ENCODE peak calls at places on chromosomes 6 and 20, in nine cellular contexts. L is SK-N-DZ; I is central memory CD4-positive, alpha-beta T cell; Y is endodermal cell; Q is SK-N-MC; J is bronchial epithelial cell; T is stimulated activated CD4-positive, alpha-beta T cell treated with anti-CD3 and anti-CD28 coated beads, TNF-alpha, amount 100 ng/mL, for 1 hour; N is stimulated activated naive CD4-positive, alpha-beta T cell; E is activated T-cell treated with anti-CD3 and anti-CD28 coated beads for 4 hours. A is an unnamed sample.

GRCh38 chr20:23440004-23440403 is 519 bp downstream of the CSTL1 start:
- DNase-seq in L (no peak), I (no peak), Y (no peak), Q (no peak), J (no peak), T (no peak), N (no peak), E (no peak), A (no peak)

GRCh38 chr6:32883789-32884188 is 29.8 kb downstream of the PSMB9 start:
- DNase-seq in L (no peak), I (no peak), Y (no peak), Q (no peak), J (peak), T (no peak), N (no peak), E (no peak), A (peak)

GRCh38 chr6:136920858-136921520 is 1.1 kb upstream of the SLC35D3 start:
- DNase-seq in L (no peak), I (no peak), Y (peak), Q (no peak), J (peak), T (no peak), N (no peak), E (no peak), A (peak)

GRCh38 chr20:38924718-38925117 is 1.5 kb upstream of the FAM83D start:
- DNase-seq in L (no peak), I (no peak), Y (no peak), Q (no peak), J (no peak), T (no peak), N (no peak), E (no peak), A (no peak)

GRCh38 chr6:170127151-170127550 is 163.7 kb downstream of the DLL1 start:
- DNase-seq in L (no peak), I (no peak), Y (peak), Q (no peak), J (no peak), T (no peak), N (no peak), E (no peak), A (no peak)

GRCh38 chr6:72963946-72964345 is 261.4 kb downstream of the KHDC1L start:
- DNase-seq in L (no peak), I (no peak), Y (no peak), Q (no peak), J (peak), T (no peak), N (no peak), E (no peak), A (no peak)

GRCh38 chr6:41040101-41040910 is 1.3 kb upstream of the UNC5CL start:
- DNase-seq in L (no peak), I (no peak), Y (no peak), Q (no peak), J (peak), T (no peak), N (no peak), E (no peak), A (no peak)

GRCh38 chr6:10487668-10488327 is 33.4 kb upstream of the GCNT2 start:
- DNase-seq in L (no peak), I (no peak), Y (peak), Q (no peak), J (no peak), T (no peak), N (no peak), E (no peak), A (no peak)

GRCh38 chr6:138240476-138241245 is 22.4 kb upstream of the PBOV1 start:
- DNase-seq in L (no peak), I (no peak), Y (no peak), Q (no peak), J (no peak), T (no peak), N (no peak), E (no peak), A (no peak)

GRCh38 chr20:58306421-58307261 is 2.9 kb upstream of the RAB22A start:
- DNase-seq in L (no peak), I (peak), Y (no peak), Q (no peak), J (peak), T (peak), N (peak), E (peak), A (no peak)